ENCODE peak calls at places on chromosomes 4 and X, in six cellular contexts. S is IMR-90, M is mesenchymal stem cell, K is neuronal stem cell, Q is H9, Z is H1. E is an unnamed sample.

GRCh38 chrX:17805120-17805519 is 56.0 kb downstream of the RAI2 start:
- DNase-seq in Z (no peak), S (no peak), Q (peak), M (no peak), K (no peak), E (no peak)

GRCh38 chrX:128460835-128461234 is 408.6 kb upstream of the ACTRT1 start:
- DNase-seq in Q (no peak), M (no peak), S (no peak), Z (no peak), K (no peak), E (no peak)

GRCh38 chrX:103586314-103586646 is 965 bp downstream of the TCEAL4 start:
- DNase-seq in Z (no peak), M (peak), S (no peak), K (no peak), Q (no peak), E (no peak)

GRCh38 chrX:44036336-44036735 is 63.1 kb upstream of the NDP start:
- DNase-seq in Z (no peak), S (peak), Q (no peak), K (no peak), M (peak), E (peak)

GRCh38 chrX:40973619-40974018 is 111.6 kb upstream of the USP9X start:
- DNase-seq in Q (no peak), Z (no peak), K (no peak), S (no peak), M (no peak), E (no peak)

GRCh38 chr4:177250056-177250696 is 59.5 kb upstream of the NEIL3 start:
- DNase-seq in K (peak), S (peak), Q (peak), Z (peak), M (peak), E (peak)

GRCh38 chrX:21153503-21153902 is 220.7 kb upstream of the CNKSR2 start:
- DNase-seq in S (peak), K (no peak), Z (no peak), M (peak), Q (no peak), E (no peak)

GRCh38 chrX:101507372-101507771 is 22.1 kb downstream of the ARMCX4 start:
- DNase-seq in Q (no peak), K (no peak), Z (no peak), S (no peak), M (no peak), E (no peak)

GRCh38 chrX:148500428-148501120 is at the start of gene AFF2:
- DNase-seq in S (no peak), Q (peak), K (peak), Z (no peak), M (peak), E (peak)

GRCh38 chrX:111181883-111182400 is 86.0 kb downstream of the PAK3 start:
- DNase-seq in K (peak), Z (no peak), S (no peak), Q (no peak), M (no peak), E (no peak)

GRCh38 chr4:147924604-147925412 is 192.9 kb downstream of the ARHGAP10 start:
- DNase-seq in M (peak), K (peak), S (peak), Z (peak), Q (peak), E (no peak)

GRCh38 chr4:20764353-20764752 is 64.1 kb downstream of the PACRGL start:
- DNase-seq in K (no peak), Z (no peak), M (peak), Q (no peak), S (peak), E (no peak)

GRCh38 chr4:4541661-4542570 is at the start of gene STX18:
- DNase-seq in M (peak), Q (peak), K (peak), S (peak), Z (peak), E (peak)

GRCh38 chrX:136067097-136067496 is 80.2 kb upstream of the FHL1 start:
- DNase-seq in Z (no peak), M (peak), S (no peak), Q (no peak), K (no peak), E (no peak)

GRCh38 chrX:63747331-63747730 is 37.7 kb downstream of the ARHGEF9 start:
- DNase-seq in K (no peak), Q (no peak), Z (no peak), M (peak), S (peak), E (no peak)

GRCh38 chr4:181687116-181687515 is 556.1 kb upstream of the TENM3 start:
- DNase-seq in S (peak), M (no peak), Z (no peak), Q (no peak), K (no peak), E (no peak)

GRCh38 chr4:5710065-5710961 is 688 bp upstream of the EVC start:
- DNase-seq in M (peak), Z (no peak), K (peak), Q (no peak), S (peak), E (peak)

DNA sequence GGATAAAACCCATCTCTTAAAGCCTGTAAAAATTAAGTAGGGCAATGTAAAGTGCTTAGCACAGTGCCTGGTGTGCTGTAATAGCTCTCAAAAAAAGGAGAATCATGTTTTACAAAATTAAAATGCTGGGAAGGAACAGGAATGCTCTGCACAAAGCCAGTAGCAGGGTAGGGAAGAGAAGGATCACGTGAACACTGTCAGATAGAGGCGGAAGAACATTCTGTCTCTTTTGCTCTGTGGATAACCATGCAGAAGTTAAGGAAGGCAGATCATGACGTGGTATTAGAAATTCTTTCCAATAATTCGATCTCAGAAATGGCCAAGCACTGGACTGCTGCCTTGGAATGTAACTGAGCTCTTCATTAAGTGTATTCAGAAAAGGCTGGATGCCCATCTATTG is 136.2 kb upstream of the PDLIM3 start:
- DNase-seq in K (no peak), Q (no peak), M (no peak), S (no peak), Z (no peak), E (no peak)
- H4K91ac ChIP-seq in K (no peak), Q (no peak), M (no peak), S (no peak), Z (no peak), E (no peak)

DNA sequence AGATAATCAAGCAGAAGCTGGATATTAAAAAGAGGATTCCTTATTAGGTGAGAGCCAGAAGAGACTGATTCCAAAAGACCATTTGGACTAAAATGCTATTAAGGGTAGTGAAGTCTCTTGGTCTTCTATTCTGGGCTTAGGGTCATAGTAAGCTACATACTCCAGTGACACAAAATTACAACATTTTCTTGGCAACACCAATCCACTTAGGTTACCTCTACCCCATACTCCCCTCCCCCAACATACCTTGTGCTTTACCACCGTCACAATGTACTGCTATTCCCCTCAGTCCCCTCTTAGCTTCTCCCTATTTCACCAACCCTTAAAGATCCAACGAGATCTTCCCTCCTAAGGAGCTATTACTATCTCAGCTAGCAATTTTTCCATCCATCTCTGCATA is 11.4 kb downstream of the RLIM start:
- DNase-seq in M (no peak), Z (no peak), K (no peak), S (no peak), Q (no peak), E (no peak)
- H4K91ac ChIP-seq in M (no peak), Z (no peak), K (no peak), S (no peak), Q (no peak), E (no peak)

GRCh38 chr4:54368861-54369260 is 139.8 kb downstream of the PDGFRA start:
- DNase-seq in M (peak), Q (no peak), Z (no peak), K (no peak), S (peak), E (no peak)
- H4K91ac ChIP-seq in M (no peak), Q (no peak), Z (no peak), K (no peak), S (no peak), E (no peak)

GRCh38 chr4:150211821-150212445 is 133.7 kb downstream of the DCLK2 start:
- DNase-seq in Z (no peak), Q (no peak), M (peak), S (no peak), K (no peak), E (peak)

GRCh38 chr4:150207871-150208270 is 129.6 kb downstream of the DCLK2 start:
- DNase-seq in M (peak), K (no peak), Z (no peak), Q (no peak), S (peak), E (no peak)

GRCh38 chr4:150206981-150207380 is 128.7 kb downstream of the DCLK2 start:
- DNase-seq in Q (no peak), S (no peak), Z (no peak), K (no peak), M (no peak), E (no peak)

GRCh38 chr4:150211016-150211415 is 132.8 kb downstream of the DCLK2 start:
- DNase-seq in K (no peak), M (no peak), Q (no peak), Z (no peak), S (peak), E (no peak)

GRCh38 chr4:150209140-150209829 is 131.0 kb downstream of the DCLK2 start:
- DNase-seq in Q (peak), Z (no peak), K (peak), S (peak), M (peak), E (peak)
- H4K91ac ChIP-seq in Q (no peak), Z (no peak), K (no peak), S (no peak), M (no peak), E (peak)

GRCh38 chr4:159098482-159099127 is 4.3 kb upstream of the RAPGEF2 start:
- DNase-seq in Q (no peak), M (no peak), Z (no peak), S (no peak), K (no peak), E (no peak)

GRCh38 chr4:159102623-159103405 is at the start of gene RAPGEF2:
- DNase-seq in Q (peak), Z (peak), S (peak), K (peak), M (peak), E (peak)

GRCh38 chr4:159103406-159104131 is 690 bp downstream of the RAPGEF2 start:
- DNase-seq in M (peak), S (peak), Z (no peak), K (peak), Q (peak), E (peak)

GRCh38 chr4:159105063-159105414 is 2.2 kb downstream of the RAPGEF2 start:
- DNase-seq in Q (no peak), M (peak), K (no peak), S (peak), Z (no peak), E (no peak)

GRCh38 chr4:159101983-159102622 is 776 bp upstream of the RAPGEF2 start:
- DNase-seq in Q (peak), K (no peak), Z (no peak), M (peak), S (no peak), E (peak)
- H4K91ac ChIP-seq in Q (no peak), K (no peak), Z (peak), M (peak), S (no peak), E (peak)

GRCh38 chr4:57081651-57082349 is 28.4 kb downstream of the IGFBP7 start:
- DNase-seq in M (no peak), K (no peak), S (no peak), Q (peak), Z (no peak), E (no peak)
- H4K91ac ChIP-seq in M (peak), K (no peak), S (peak), Q (no peak), Z (no peak), E (peak)

GRCh38 chrX:11189097-11189496 is 78.0 kb downstream of the HCCS start:
- DNase-seq in M (no peak), Q (no peak), S (no peak), K (no peak), Z (no peak), E (no peak)
- H4K91ac ChIP-seq in M (no peak), Q (no peak), S (no peak), K (no peak), Z (no peak), E (no peak)

E was measured in trophoblast cell.